ENCODE peak calls at places on chromosomes 5 and 9, in nine cellular contexts. X is renal cortical epithelial cell; Z is activated gamma-delta T cell treated with Interleukin-2 at 50 U/mL for 16 hours; W is KBM-7; R is effector CD8-positive, alpha-beta T cell; F is PC-9; A is NCI-H2081; P is HTR-8/SVneo; C is caudate nucleus. E is an unnamed sample.
A peak's percentile ranks its signal among the peaks of the same experiment; 100 is the strongest.

GRCh38 chr9:89999534-90000370 is 394.9 kb downstream of the GADD45G start:
- DNase-seq in W (no peak), X (peak; percentile 56), R (no peak), Z (peak; percentile 26), P (no peak), A (peak; percentile 92), F (no peak), C (no peak), E (no peak)

GRCh38 chr5:59838067-59838466 is 55.5 kb downstream of the PDE4D start:
- DNase-seq in Z (no peak), X (no peak), P (no peak), R (no peak), C (no peak), W (no peak), F (no peak), A (no peak), E (no peak)

GRCh38 chr9:70639853-70640814 is 225.7 kb upstream of the KLF9 start:
- DNase-seq in R (no peak), C (no peak), A (peak; percentile 56), F (no peak), X (peak; percentile 54), Z (no peak), P (peak; percentile 50), W (peak; percentile 64), E (peak; percentile 32)

GRCh38 chr9:129570450-129571297 is 50.2 kb downstream of the C9orf50 start:
- DNase-seq in P (peak; percentile 47), X (peak; percentile 81), R (no peak), C (no peak), A (no peak), W (peak; percentile 63), F (peak; percentile 82), Z (no peak), E (peak; percentile 53)

GRCh38 chr5:132263548-132264261 is 6.2 kb downstream of the PDLIM4 start:
- DNase-seq in C (no peak), P (peak; percentile 79), F (no peak), A (no peak), X (peak; percentile 93), Z (no peak), R (no peak), W (no peak), E (peak; percentile 68)

GRCh38 chr9:93205045-93205768 is 21.3 kb downstream of the WNK2 start:
- DNase-seq in P (no peak), A (peak; percentile 65), F (no peak), R (no peak), C (peak; percentile 36), Z (no peak), X (no peak), W (no peak), E (no peak)

GRCh38 chr5:119120893-119121292 is 50.0 kb downstream of the DMXL1 start:
- DNase-seq in F (no peak), A (no peak), C (no peak), R (no peak), X (no peak), Z (no peak), W (no peak), P (no peak), E (no peak)

GRCh38 chr5:133751846-133752245 is 139.5 kb upstream of the FSTL4 start:
- DNase-seq in W (no peak), P (no peak), F (no peak), X (no peak), R (no peak), Z (no peak), C (no peak), A (no peak), E (no peak)

GRCh38 chr9:135268981-135269380 is 181.5 kb downstream of the OLFM1 start:
- DNase-seq in F (no peak), P (no peak), C (no peak), X (no peak), Z (no peak), W (no peak), A (no peak), R (no peak), E (peak; percentile 21)

GRCh38 chr5:76294573-76294972 is 108.5 kb upstream of the IQGAP2 start:
- DNase-seq in A (no peak), P (no peak), R (no peak), Z (no peak), C (no peak), X (peak; percentile 24), F (no peak), W (peak; percentile 57), E (no peak)

E was measured in mammary epithelial cell.